ENCODE peak calls at places on chromosomes 11 and 22, in six cellular contexts. E is H9, L is IMR-90, R is mesenchymal stem cell, S is H1, I is trophoblast cell. H is an unnamed sample.

GRCh38 chr22:37232140-37232998 is 11.7 kb downstream of the RAC2 start:
- DNase-seq in E (no peak), L (no peak), R (no peak), S (no peak), I (no peak), H (no peak)

GRCh38 chr22:17917490-17917983 is 106.8 kb downstream of the MICAL3 start:
- DNase-seq in E (no peak), L (no peak), R (no peak), S (no peak), I (peak), H (no peak)

GRCh38 chr22:45009881-45010531 is at the start of gene PHF21B:
- DNase-seq in E (peak), L (peak), R (peak), S (no peak), I (no peak), H (peak)

GRCh38 chr11:12537778-12538401 is 136.3 kb upstream of the TEAD1 start:
- DNase-seq in E (no peak), L (peak), R (no peak), S (no peak), I (no peak), H (no peak)

GRCh38 chr22:40838486-40838885 is 18.0 kb downstream of the ST13 start:
- DNase-seq in E (no peak), L (no peak), R (no peak), S (no peak), I (no peak), H (no peak)

GRCh38 chr11:86673055-86673843 is 833 bp upstream of the ME3 start:
- DNase-seq in E (no peak), L (no peak), R (no peak), S (no peak), I (no peak), H (no peak)

GRCh38 chr11:108906329-108906728 is 241.5 kb downstream of the DDX10 start:
- DNase-seq in E (no peak), L (peak), R (peak), S (no peak), I (peak), H (no peak)

GRCh38 chr11:24324211-24324610 is 172.6 kb upstream of the LUZP2 start:
- DNase-seq in E (no peak), L (peak), R (peak), S (no peak), I (no peak), H (no peak)

GRCh38 chr11:125428486-125429173 is 67.4 kb downstream of the FEZ1 start:
- DNase-seq in E (no peak), L (no peak), R (no peak), S (no peak), I (no peak), H (no peak)

GRCh38 chr22:32992821-32993220 is 65.4 kb downstream of the SYN3 start:
- DNase-seq in E (no peak), L (no peak), R (no peak), S (no peak), I (peak), H (no peak)

GRCh38 chr11:118931576-118931975 is 5.8 kb upstream of the BCL9L start:
- DNase-seq in E (no peak), L (no peak), R (no peak), S (no peak), I (no peak), H (no peak)

GRCh38 chr11:118928870-118929495 is 3.3 kb upstream of the BCL9L start:
- DNase-seq in E (no peak), L (peak), R (peak), S (no peak), I (peak), H (no peak)

GRCh38 chr11:118929496-118930151 is 3.9 kb upstream of the BCL9L start:
- DNase-seq in E (peak), L (peak), R (peak), S (no peak), I (peak), H (peak)

GRCh38 chr11:118928108-118928869 is 2.6 kb upstream of the BCL9L start:
- DNase-seq in E (peak), L (peak), R (peak), S (no peak), I (peak), H (peak)

DNA sequence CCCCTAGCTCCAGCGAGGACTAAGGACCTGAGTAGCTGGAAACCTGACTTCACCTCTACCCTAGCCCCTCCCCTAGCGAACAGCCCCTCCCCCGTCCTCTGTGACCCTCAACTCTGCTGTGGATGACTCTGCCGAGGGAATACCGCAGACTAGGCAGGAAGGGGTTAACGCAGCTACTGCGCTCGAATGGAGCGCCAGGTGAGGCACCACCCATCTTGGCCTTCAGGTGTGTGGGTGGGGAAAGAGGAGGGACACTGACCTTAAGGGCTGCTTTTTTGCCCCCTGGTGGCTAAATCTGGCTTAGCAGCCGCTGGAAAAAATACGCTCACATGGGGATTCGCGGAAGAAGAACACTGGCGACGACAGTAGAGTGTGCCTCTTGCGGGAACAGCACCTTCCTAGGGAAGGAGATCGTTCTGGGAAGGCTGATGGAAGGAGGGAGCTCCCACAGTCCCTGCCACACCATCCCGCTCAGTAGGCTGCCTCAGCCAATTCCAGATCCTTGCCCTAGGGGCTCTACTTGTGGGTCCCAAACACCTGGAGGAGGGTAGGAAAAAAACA is 4.5 kb upstream of the BCL9L start:
- DNase-seq in E (peak), L (peak), R (peak), S (peak), I (peak), H (no peak)
- H2AFZ ChIP-seq in E (no peak), L (peak), R (no peak), S (peak), I (peak), H (peak)

GRCh38 chr11:65008016-65008415 is 5.9 kb upstream of the ARL2 start:
- DNase-seq in E (no peak), L (peak), R (no peak), S (no peak), I (no peak), H (no peak)
- H3K23ac ChIP-seq in E (no peak), L (peak), R (no peak), S (no peak), I (no peak), H (no peak)

GRCh38 chr11:69409812-69410645 is 71.4 kb upstream of the LINC01488 start:
- DNase-seq in E (no peak), L (no peak), R (no peak), S (no peak), I (no peak), H (no peak)
- H3K9ac ChIP-seq in E (no peak), L (no peak), R (no peak), S (no peak), I (no peak), H (no peak)

DNA sequence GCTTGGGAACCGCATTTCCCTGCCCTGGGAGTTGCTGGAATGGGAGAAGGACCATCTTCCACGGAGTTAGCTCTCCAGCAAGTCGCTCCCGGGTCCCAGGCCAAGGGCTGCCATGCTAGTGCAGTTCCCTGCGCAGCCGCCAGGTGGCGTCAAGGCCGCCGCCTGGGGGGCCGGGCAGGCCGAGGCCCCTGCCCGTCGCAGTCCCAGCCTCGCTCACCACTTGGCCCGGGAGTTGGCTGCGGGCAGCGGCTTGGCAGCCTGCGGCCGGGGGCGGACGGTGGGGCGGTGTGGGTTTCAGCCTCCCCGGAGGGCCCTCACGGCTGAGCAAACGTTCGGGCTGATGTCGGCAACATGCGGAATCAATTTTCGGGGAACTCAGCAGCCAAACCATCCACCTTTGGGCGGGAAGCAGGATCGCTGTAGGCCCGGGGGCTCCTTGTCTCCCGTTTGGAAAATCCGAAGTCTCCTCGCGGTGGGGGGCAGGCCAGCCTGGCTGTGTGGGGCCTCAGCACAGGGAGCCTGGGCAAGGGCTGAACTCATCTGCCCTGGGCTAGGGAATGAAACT is 415.1 kb downstream of the SOX6 start:
- DNase-seq in E (peak), L (no peak), R (no peak), S (peak), I (peak), H (peak)
- H2AFZ ChIP-seq in E (no peak), L (no peak), R (no peak), S (peak), I (no peak), H (no peak)